ENCODE peak calls at places on chromosome 18, in ten cellular contexts. N is fibroblast of lung; M is left lung; D is GM23248; H is body of pancreas; S is heart left ventricle; G is tibial nerve; K is CD4-positive, CD25-positive, alpha-beta regulatory T cell; F is kidney; I is A549. J is an unnamed sample. For H3K4me1, the result is how much of the 10 kb centered on the place peaks cover.

GRCh38 chr18:73366713-73367112 is 498.9 kb upstream of the NETO1 start:
- DNase-seq in M (no peak), N (no peak), K (no peak), F (no peak), I (no peak), D (peak), H (no peak), G (no peak), S (no peak), J (no peak)

GRCh38 chr18:26549486-26550435 is 1.4 kb upstream of the KCTD1 start:
- DNase-seq in N (peak), I (peak), F (peak), S (peak), D (peak), K (no peak), H (peak), M (peak), G (peak), J (peak)

GRCh38 chr18:36158261-36158867 is 28.7 kb downstream of the ELP2 start:
- DNase-seq in G (no peak), N (peak), S (no peak), D (peak), H (no peak), I (no peak), M (no peak), F (no peak), K (no peak), J (no peak)

GRCh38 chr18:56402872-56403516 is 235.4 kb downstream of the TXNL1 start:
- DNase-seq in G (no peak), M (no peak), N (peak), K (no peak), F (no peak), I (peak), D (peak), S (no peak), H (no peak), J (no peak)

GRCh38 chr18:79528846-79529245 is 133.1 kb downstream of the NFATC1 start:
- DNase-seq in I (peak), G (peak), D (peak), H (peak), F (peak), S (peak), N (peak), M (peak), K (peak), J (peak)

GRCh38 chr18:56508637-56509036 is 129.8 kb downstream of the TXNL1 start:
- DNase-seq in N (no peak), H (no peak), F (no peak), K (no peak), I (no peak), G (no peak), D (no peak), S (peak), M (no peak), J (no peak)

GRCh38 chr18:64618390-64618789 is 469.5 kb upstream of the LINC00305 start:
- DNase-seq in N (no peak), K (no peak), M (no peak), I (no peak), G (no peak), D (no peak), S (no peak), H (peak), F (no peak), J (no peak)

GRCh38 chr18:13553449-13553848 is 172.9 kb downstream of the FAM210A start:
- DNase-seq in D (no peak), N (no peak), K (no peak), M (no peak), S (no peak), F (no peak), I (no peak), G (no peak), H (no peak), J (no peak)

GRCh38 chr18:23902396-23902795 is 112.2 kb upstream of the TTC39C start:
- DNase-seq in K (no peak), F (no peak), I (no peak), G (no peak), D (no peak), H (peak), M (no peak), S (no peak), N (no peak), J (no peak)

GRCh38 chr18:41262688-41263087 is 692.3 kb upstream of the PIK3C3 start:
- DNase-seq in H (no peak), N (no peak), K (no peak), S (no peak), G (no peak), M (no peak), I (no peak), F (no peak), D (no peak), J (no peak)

GRCh38 chr18:5029622-5030021 is 167.4 kb downstream of the AKAIN1 start:
- DNase-seq in G (no peak), S (no peak), K (no peak), N (no peak), M (no peak), H (no peak), F (no peak), D (no peak), I (no peak), J (no peak)

GRCh38 chr18:12839526-12840196 is 44.4 kb downstream of the PTPN2 start:
- DNase-seq in D (peak), N (no peak), M (no peak), G (no peak), K (no peak), F (no peak), I (no peak), H (no peak), S (no peak), J (no peak)

GRCh38 chr18:42030586-42031182 is 75.7 kb downstream of the PIK3C3 start:
- DNase-seq in M (no peak), S (no peak), G (no peak), D (peak), H (peak), F (no peak), I (peak), N (no peak), K (no peak), J (peak)

GRCh38 chr18:68418881-68419280 is 296.0 kb downstream of the TMX3 start:
- DNase-seq in I (no peak), M (no peak), D (peak), H (no peak), S (no peak), F (no peak), N (peak), G (no peak), K (no peak), J (peak)

GRCh38 chr18:13136056-13136688 is 82.4 kb upstream of the LDLRAD4 start:
- DNase-seq in F (peak), S (no peak), G (no peak), K (no peak), H (no peak), M (no peak), D (no peak), I (no peak), N (no peak), J (no peak)

GRCh38 chr18:60485207-60485606 is 112.6 kb upstream of the MC4R start:
- DNase-seq in M (no peak), K (no peak), F (no peak), H (no peak), D (peak), N (peak), S (no peak), G (no peak), I (no peak), J (no peak)

GRCh38 chr18:41767960-41768359 is 187.1 kb upstream of the PIK3C3 start:
- DNase-seq in G (no peak), H (no peak), F (no peak), D (peak), M (no peak), K (no peak), N (peak), S (no peak), I (peak), J (no peak)

GRCh38 chr18:45324489-45325111 is 290.7 kb upstream of the SLC14A2 start:
- DNase-seq in S (no peak), G (peak), I (no peak), H (peak), D (peak), K (no peak), F (peak), N (peak), M (peak), J (no peak)

GRCh38 chr18:457120-457519 is 43.4 kb downstream of the COLEC12 start:
- DNase-seq in N (peak), F (no peak), D (peak), I (no peak), S (peak), G (peak), K (no peak), M (no peak), H (no peak), J (peak)

GRCh38 chr18:379665-380356 is 112.0 kb upstream of the THOC1 start:
- DNase-seq in K (no peak), D (no peak), I (no peak), H (no peak), M (peak), N (peak), S (peak), G (no peak), F (no peak), J (no peak)

GRCh38 chr18:21342372-21342771 is 100.3 kb downstream of the GREB1L start:
- DNase-seq in N (no peak), S (no peak), D (no peak), G (no peak), M (no peak), H (no peak), F (no peak), K (no peak), I (no peak), J (no peak)

GRCh38 chr18:6575908-6576307 is 153.6 kb upstream of the ARHGAP28 start:
- DNase-seq in G (no peak), I (no peak), D (no peak), K (no peak), F (no peak), H (no peak), M (no peak), N (no peak), S (no peak), J (no peak)

GRCh38 chr18:42561521-42561920 is 554.0 kb downstream of the RIT2 start:
- DNase-seq in M (no peak), N (no peak), H (no peak), K (no peak), F (no peak), G (no peak), D (no peak), S (no peak), I (no peak), J (no peak)

GRCh38 chr18:23377669-23378469 is 75.2 kb upstream of the RIOK3 start:
- DNase-seq in N (peak), D (peak), G (no peak), S (no peak), H (no peak), I (peak), K (no peak), F (no peak), M (no peak), J (no peak)

GRCh38 chr18:42509702-42510424 is 554.8 kb downstream of the PIK3C3 start:
- DNase-seq in S (no peak), I (no peak), G (no peak), D (no peak), H (no peak), K (no peak), F (no peak), N (no peak), M (no peak), J (no peak)

GRCh38 chr18:56748698-56749268 is 97.6 kb downstream of the WDR7 start:
- DNase-seq in G (no peak), D (peak), H (no peak), N (peak), F (no peak), K (no peak), I (peak), M (no peak), S (no peak), J (peak)

GRCh38 chr18:6434987-6435709 is 20.4 kb upstream of the L3MBTL4 start:
- DNase-seq in G (no peak), N (no peak), F (no peak), I (no peak), D (no peak), K (no peak), S (no peak), M (no peak), H (no peak), J (no peak)

GRCh38 chr18:58028109-58028784 is 15.8 kb upstream of the NEDD4L start:
- DNase-seq in F (no peak), S (no peak), N (no peak), H (no peak), D (no peak), G (no peak), K (no peak), I (no peak), M (no peak), J (no peak)

GRCh38 chr18:11482271-11482670 is 127.1 kb upstream of the SLC35G4 start:
- DNase-seq in I (no peak), D (no peak), G (no peak), S (no peak), M (no peak), F (no peak), K (no peak), H (no peak), N (no peak), J (no peak)

GRCh38 chr18:13254971-13255927 is 36.7 kb downstream of the LDLRAD4 start:
- DNase-seq in S (no peak), H (no peak), G (no peak), D (no peak), M (no peak), K (no peak), N (no peak), I (no peak), F (no peak), J (no peak)

GRCh38 chr18:58013241-58014211 is 30.5 kb upstream of the NEDD4L start:
- DNase-seq in I (peak), M (no peak), D (peak), F (no peak), K (no peak), N (no peak), G (no peak), S (no peak), H (no peak), J (no peak)

GRCh38 chr18:11955299-11956029 is 25.8 kb upstream of the IMPA2 start:
- DNase-seq in I (peak), S (no peak), D (peak), F (no peak), N (peak), K (no peak), M (peak), G (peak), H (peak), J (peak)

GRCh38 chr18:23106575-23106974 is 28.7 kb upstream of the CABLES1 start:
- DNase-seq in H (no peak), K (no peak), S (no peak), D (peak), M (no peak), F (no peak), N (peak), I (peak), G (no peak), J (peak)

GRCh38 chr18:36153203-36153602 is 23.5 kb downstream of the ELP2 start:
- DNase-seq in G (no peak), S (no peak), I (no peak), N (peak), H (no peak), F (no peak), D (peak), M (no peak), K (no peak), J (peak)

DNA sequence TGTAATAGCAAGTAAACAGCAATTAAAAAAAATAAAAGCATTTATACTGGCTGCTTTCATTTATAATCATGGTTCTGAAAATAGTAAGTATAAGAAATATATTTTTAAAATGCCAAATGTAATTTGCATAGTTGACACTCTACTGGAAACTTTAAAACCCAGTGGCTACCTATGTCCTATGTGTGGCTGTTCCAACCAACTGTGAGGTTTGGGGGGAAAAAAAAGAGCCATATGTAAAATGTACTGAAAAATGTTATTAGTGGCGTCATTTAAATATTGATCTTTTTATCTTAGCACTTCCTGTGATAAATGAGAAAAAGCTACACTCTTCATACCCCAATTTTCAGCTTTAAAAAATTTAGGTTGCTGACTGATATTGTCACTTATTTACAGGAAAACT is 270.7 kb downstream of the TCF4 start:
- DNase-seq in N (no peak), K (no peak), G (no peak), D (no peak), S (no peak), I (no peak), M (no peak), F (no peak), H (no peak), J (no peak)
- H3K4me3 ChIP-seq in N (no peak), K (no peak), G (no peak), D (peak), S (no peak), I (no peak), M (no peak), F (no peak), H (no peak), J (no peak)

GRCh38 chr18:3269241-3269640 is 7.3 kb downstream of the MYL12B start:
- DNase-seq in N (no peak), S (no peak), F (no peak), I (no peak), M (no peak), G (no peak), H (no peak), K (no peak), D (peak), J (no peak)
- H3K4me1 ChIP-seq in N (under half), S (half or more), F (under half), I (half or more), M (under half), G (under half), H (half or more), K (half or more), D (half or more), J (under half)

GRCh38 chr18:48116873-48117630 is 186.6 kb upstream of the SMAD2 start:
- DNase-seq in M (no peak), S (no peak), H (peak), G (no peak), I (no peak), N (no peak), F (no peak), D (no peak), K (no peak), J (no peak)

GRCh38 chr18:48111547-48111946 is 181.1 kb upstream of the SMAD2 start:
- DNase-seq in N (peak), I (no peak), H (no peak), S (no peak), D (no peak), G (no peak), M (no peak), F (no peak), K (no peak), J (no peak)

GRCh38 chr18:48113691-48114090 is 183.2 kb upstream of the SMAD2 start:
- DNase-seq in H (no peak), K (no peak), M (no peak), N (no peak), G (no peak), S (no peak), I (no peak), F (no peak), D (no peak), J (no peak)

GRCh38 chr18:48119204-48119603 is 188.7 kb upstream of the SMAD2 start:
- DNase-seq in H (no peak), M (no peak), N (no peak), I (no peak), S (no peak), G (no peak), D (no peak), K (no peak), F (no peak), J (no peak)

GRCh38 chr18:48116017-48116416 is 185.6 kb upstream of the SMAD2 start:
- DNase-seq in F (no peak), H (no peak), N (no peak), S (no peak), G (no peak), M (no peak), K (no peak), D (no peak), I (no peak), J (no peak)
- H3K4me3 ChIP-seq in F (no peak), H (no peak), N (no peak), S (no peak), G (no peak), M (no peak), K (no peak), D (no peak), I (no peak), J (no peak)

DNA sequence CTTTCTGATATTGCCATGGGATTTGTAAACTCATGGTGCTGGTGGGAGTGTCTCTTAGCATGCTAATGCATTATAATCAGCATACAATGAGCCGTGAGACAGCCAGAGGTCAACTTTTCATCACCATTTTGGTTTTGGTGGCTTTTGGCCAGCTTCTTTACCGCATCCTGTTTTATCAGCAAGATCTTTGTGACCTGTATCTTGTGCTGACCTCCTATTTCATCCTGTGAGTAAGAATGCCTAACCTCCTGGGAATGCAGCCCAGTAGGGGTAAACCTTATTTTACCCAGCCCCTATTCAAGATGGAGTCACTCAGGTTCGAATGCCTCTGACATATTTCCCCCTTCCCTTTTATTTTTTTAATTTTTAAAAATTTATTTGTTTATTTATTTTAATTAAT is 148.3 kb downstream of the PHLPP1 start:
- DNase-seq in S (no peak), K (no peak), D (peak), I (no peak), F (no peak), G (no peak), N (peak), H (no peak), M (no peak), J (no peak)
- H3K4me1 ChIP-seq in S (under half), K (under half), D (under half), I (under half), F (under half), G (under half), N (under half), H (under half), M (under half), J (under half)

GRCh38 chr18:8882632-8883408 is 177.5 kb downstream of the MTCL1 start:
- DNase-seq in G (no peak), K (no peak), D (peak), F (no peak), N (peak), H (no peak), S (no peak), M (no peak), I (peak), J (peak)
- H3K4me3 ChIP-seq in G (no peak), K (no peak), D (no peak), F (no peak), N (no peak), H (no peak), S (no peak), M (no peak), I (no peak), J (no peak)

GRCh38 chr18:76580288-76580962 is 85.4 kb upstream of the ZNF516 start:
- DNase-seq in S (no peak), M (no peak), D (no peak), I (no peak), G (no peak), F (no peak), K (no peak), N (no peak), H (no peak), J (no peak)
- H3K4me1 ChIP-seq in S (under half), M (under half), D (under half), I (under half), G (under half), F (under half), K (under half), N (under half), H (under half), J (under half)

GRCh38 chr18:70249118-70249517 is 39.7 kb upstream of the SOCS6 start:
- DNase-seq in D (peak), F (no peak), I (peak), S (no peak), M (no peak), G (no peak), K (no peak), N (peak), H (no peak), J (no peak)

GRCh38 chr18:70243131-70243530 is 37.6 kb upstream of the RTTN start:
- DNase-seq in G (no peak), F (no peak), K (no peak), I (peak), H (no peak), D (no peak), S (no peak), N (no peak), M (no peak), J (no peak)

GRCh38 chr18:70245941-70246537 is 40.6 kb upstream of the RTTN start:
- DNase-seq in H (no peak), M (no peak), G (no peak), D (no peak), I (no peak), K (no peak), S (no peak), N (no peak), F (no peak), J (no peak)

GRCh38 chr18:70243545-70243944 is 38.1 kb upstream of the RTTN start:
- DNase-seq in G (no peak), H (no peak), N (no peak), F (no peak), D (no peak), M (no peak), S (no peak), I (peak), K (no peak), J (no peak)
- H3K4me3 ChIP-seq in G (no peak), H (no peak), N (no peak), F (no peak), D (no peak), M (no peak), S (no peak), I (peak), K (no peak), J (no peak)

J was measured in SJCRH30.